ENCODE peak calls at places on chromosomes 12 and 14, in four cellular contexts. N, W, V and R are unnamed samples.
A peak's percentile ranks its signal among the peaks of the same experiment; 100 is the strongest.

GRCh38 chr14:40252817-40253447 is 820.7 kb upstream of the FBXO33 start:
- DNase-seq in N (no peak), W (peak; percentile 7), V (no peak), R (no peak)

GRCh38 chr12:68317047-68317667 is 15.0 kb downstream of the MDM1 start:
- DNase-seq in N (peak; percentile 29), W (peak; percentile 27), V (peak; percentile 17), R (no peak)

GRCh38 chr12:88300931-88301330 is 158.8 kb downstream of the TMTC3 start:
- DNase-seq in N (no peak), W (no peak), V (no peak), R (no peak)

GRCh38 chr12:6827982-6828670 is at the start of gene P3H3:
- DNase-seq in N (peak; percentile 50), W (no peak), V (no peak), R (peak; percentile 33)

GRCh38 chr12:58919271-58920101 is 818 bp downstream of the LRIG3 start:
- DNase-seq in N (no peak), W (no peak), V (peak; percentile 42), R (peak; percentile 17)

GRCh38 chr12:65607271-65607880 is 216.9 kb upstream of the HMGA2 start:
- DNase-seq in N (no peak), W (no peak), V (no peak), R (peak; percentile 40)

GRCh38 chr12:81992461-81992860 is 233.3 kb upstream of the PPFIA2 start:
- DNase-seq in N (no peak), W (peak; percentile 21), V (peak; percentile 7), R (no peak)

GRCh38 chr14:73273799-73274198 is 36.5 kb downstream of the PAPLN start:
- DNase-seq in N (no peak), W (no peak), V (no peak), R (no peak)

GRCh38 chr14:69612014-69612758 is 790 bp downstream of the SUSD6 start:
- DNase-seq in N (no peak), W (no peak), V (peak; percentile 50), R (peak; percentile 21)

DNA sequence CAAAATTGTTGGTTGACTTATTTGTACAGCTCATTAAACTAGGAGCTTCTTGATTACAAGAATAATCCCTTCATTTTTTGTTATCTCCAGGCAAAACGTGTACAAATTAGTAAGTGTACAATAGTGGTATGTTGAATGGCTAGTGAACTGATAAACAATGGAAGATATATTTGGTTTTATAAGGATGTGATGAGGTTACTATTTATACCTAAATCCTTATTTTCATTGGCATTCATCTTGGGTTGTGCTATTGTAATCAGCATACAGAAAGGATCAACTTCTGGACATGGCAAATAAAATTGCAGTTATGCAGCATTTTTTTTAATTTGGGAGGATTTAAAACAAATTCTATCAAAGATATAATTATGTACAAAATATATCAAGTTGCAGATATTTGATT is 199.4 kb upstream of the GZMB start:
- DNase-seq in N (no peak), W (no peak), V (no peak), R (no peak)
- TF ChIP-seq POLR2AphosphoS5 in N (no peak), W (no peak), V (no peak), R (no peak)

GRCh38 chr12:3250576-3250975 is 173.4 kb downstream of the TSPAN9 start:
- DNase-seq in N (no peak), W (no peak), V (no peak), R (no peak)
- H3K27ac ChIP-seq in N (no peak overlapping the region), W (no peak overlapping the region), V (no peak overlapping the region), R (no peak overlapping the region)

GRCh38 chr12:40219760-40220159 is 5.0 kb upstream of the LRRK2 start:
- DNase-seq in N (no peak), W (no peak), V (no peak), R (no peak)

GRCh38 chr12:40212566-40212965 is 12.2 kb upstream of the LRRK2 start:
- DNase-seq in N (no peak), W (no peak), V (no peak), R (no peak)

GRCh38 chr12:40216516-40217288 is 8.1 kb upstream of the LRRK2 start:
- DNase-seq in N (no peak), W (no peak), V (no peak), R (no peak)

GRCh38 chr12:40211185-40211584 is 13.6 kb upstream of the LRRK2 start:
- DNase-seq in N (no peak), W (no peak), V (no peak), R (no peak)

DNA sequence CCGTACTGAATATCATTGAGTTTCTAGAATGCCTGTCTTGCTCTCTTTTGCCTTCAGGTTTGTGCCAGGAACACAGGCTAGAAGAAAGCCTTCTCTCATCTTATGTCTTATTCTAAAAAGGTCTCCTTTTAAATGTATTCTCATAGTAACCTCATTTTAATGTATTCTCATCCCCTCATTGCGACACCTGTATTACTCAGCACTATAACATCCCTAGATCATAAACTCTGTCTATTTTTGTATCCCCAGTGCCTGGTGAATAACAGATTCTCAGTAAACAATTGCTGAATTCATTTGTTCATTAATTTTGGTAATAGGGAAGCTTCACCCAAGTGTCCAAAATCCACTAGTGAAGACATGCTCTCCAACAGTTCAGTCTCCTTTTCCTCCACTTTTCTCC is 8.8 kb upstream of the LRRK2 start:
- DNase-seq in N (no peak), W (no peak), V (no peak), R (no peak)
- TF ChIP-seq CTCF in N (no peak), W (no peak), V (no peak), R (no peak)

GRCh38 chr14:105860615-105861580 is 334.5 kb downstream of the TMEM121 start:
- DNase-seq in N (no peak), W (no peak), V (peak; percentile 14), R (no peak)
- TF ChIP-seq POLR2AphosphoS5 in N (no peak), W (no peak), V (no peak), R (no peak)